ENCODE peak calls at places on chromosomes 12 and 14, in seven cellular contexts. P, R, U, Y, S, I and T are unnamed samples.

GRCh38 chr12:131894981-131895639 is 688 bp downstream of the ULK1 start:
- DNase-seq in P (no peak), R (no peak), U (peak), Y (no peak), S (no peak), I (no peak), T (no peak)

GRCh38 chr14:33516898-33517436 is 433.9 kb downstream of the EGLN3 start:
- DNase-seq in P (no peak), R (no peak), U (no peak), Y (no peak), S (no peak), I (no peak), T (no peak)

GRCh38 chr12:95218164-95218851 is 701 bp downstream of the VEZT start:
- DNase-seq in P (no peak), R (no peak), U (no peak), Y (no peak), S (peak), I (peak), T (no peak)

GRCh38 chr12:109439181-109439580 is 37.9 kb downstream of the KCTD10 start:
- DNase-seq in P (no peak), R (no peak), U (no peak), Y (no peak), S (no peak), I (no peak), T (no peak)

GRCh38 chr14:103558071-103558882 is 4.2 kb downstream of the BAG5 start:
- DNase-seq in P (no peak), R (no peak), U (no peak), Y (peak), S (no peak), I (no peak), T (peak)

GRCh38 chr12:89140580-89141236 is 211.6 kb downstream of the DUSP6 start:
- DNase-seq in P (no peak), R (no peak), U (no peak), Y (no peak), S (peak), I (peak), T (no peak)

GRCh38 chr14:103372552-103373304 is 12.5 kb upstream of the MARK3 start:
- DNase-seq in P (no peak), R (no peak), U (no peak), Y (peak), S (no peak), I (peak), T (peak)

GRCh38 chr12:107845226-107845979 is 70.9 kb downstream of the ASCL4 start:
- DNase-seq in P (peak), R (no peak), U (peak), Y (no peak), S (no peak), I (no peak), T (no peak)

GRCh38 chr14:85391892-85392291 is 138.1 kb upstream of the FLRT2 start:
- DNase-seq in P (no peak), R (no peak), U (no peak), Y (no peak), S (no peak), I (no peak), T (no peak)

GRCh38 chr12:25994252-25994651 is 35.8 kb downstream of the RASSF8 start:
- DNase-seq in P (no peak), R (no peak), U (no peak), Y (peak), S (no peak), I (peak), T (peak)

GRCh38 chr14:76497550-76498484 is 121.9 kb downstream of the ESRRB start:
- DNase-seq in P (no peak), R (no peak), U (peak), Y (no peak), S (peak), I (no peak), T (no peak)

GRCh38 chr14:102279688-102280348 is 25.1 kb downstream of the MOK start:
- DNase-seq in P (no peak), R (no peak), U (no peak), Y (peak), S (no peak), I (peak), T (peak)

GRCh38 chr12:110932048-110932447 is 11.7 kb upstream of the MYL2 start:
- DNase-seq in P (no peak), R (no peak), U (no peak), Y (no peak), S (no peak), I (no peak), T (no peak)

GRCh38 chr14:64502476-64503183 is 1.0 kb downstream of the ZBTB25 start:
- DNase-seq in P (no peak), R (no peak), U (no peak), Y (no peak), S (peak), I (no peak), T (no peak)

GRCh38 chr12:115404761-115405470 is 720.9 kb upstream of the TBX3 start:
- DNase-seq in P (no peak), R (no peak), U (no peak), Y (peak), S (no peak), I (peak), T (peak)